ENCODE peak calls at places on chromosomes 4 and X, in eight cellular contexts. V is substantia nigra, Q is aorta, N is ureter, A is mesothelial cell of epicardium, B is GM13977, W is left lung, J is DMS153. S is an unnamed sample.

GRCh38 chrX:15822922-15823321 is 31.7 kb downstream of the AP1S2 start:
- DNase-seq in V (no peak), B (no peak), A (no peak), Q (no peak), N (no peak), W (no peak), J (no peak), S (no peak)

GRCh38 chr4:143344011-143344410 is 7.3 kb downstream of the GAB1 start:
- DNase-seq in Q (no peak), B (no peak), N (no peak), V (peak), J (no peak), W (no peak), A (no peak), S (no peak)

GRCh38 chr4:174873931-174874330 is 44.2 kb upstream of the ADAM29 start:
- DNase-seq in W (no peak), V (no peak), J (no peak), N (no peak), B (peak), A (no peak), Q (no peak), S (no peak)

GRCh38 chr4:687048-687974 is 1.6 kb downstream of the SLC49A3 start:
- DNase-seq in J (no peak), W (peak), Q (peak), V (no peak), N (peak), A (no peak), B (no peak), S (peak)

GRCh38 chr4:128385683-128386304 is 98.2 kb upstream of the PGRMC2 start:
- DNase-seq in W (no peak), J (peak), N (no peak), V (no peak), Q (no peak), B (peak), A (no peak), S (no peak)

GRCh38 chrX:68851082-68851481 is 22.3 kb downstream of the EFNB1 start:
- DNase-seq in Q (no peak), J (no peak), V (no peak), B (no peak), A (no peak), N (no peak), W (no peak), S (no peak)

GRCh38 chr4:24559889-24560288 is 24.5 kb downstream of the DHX15 start:
- DNase-seq in A (no peak), V (no peak), B (no peak), N (no peak), J (no peak), Q (no peak), W (no peak), S (no peak)

GRCh38 chr4:165874799-165875371 is 1.8 kb downstream of the TLL1 start:
- DNase-seq in A (no peak), J (no peak), V (no peak), B (peak), N (no peak), Q (no peak), W (peak), S (peak)